ENCODE peak calls at places on chromosomes 12 and 14, in eight cellular contexts. K is iPS-NIHi11; N is A549; J is stimulated activated naive B cell treated with anti-CD40 and anti-IgM and Interleukin-4, amounts not matched to agents 10 μg/mL and 1 μg/mL and 100 μg/mL, for 72 hours; O is activated CD8-positive, alpha-beta memory T cell treated with anti-CD3 and anti-CD28 coated beads for 24 hours; W is mesendoderm; U is C1 segment of cervical spinal cord; X is RCC 7860. S is an unnamed sample.

GRCh38 chr14:104808456-104808855 is 7.6 kb downstream of the ZBTB42 start:
- DNase-seq in N (no peak), J (no peak), K (no peak), O (no peak), W (no peak), U (no peak), X (no peak), S (no peak)

GRCh38 chr14:34502826-34503225 is 36.7 kb downstream of the EAPP start:
- DNase-seq in W (no peak), K (no peak), J (no peak), O (no peak), N (no peak), X (no peak), U (no peak), S (no peak)

GRCh38 chr12:123882306-123882705 is 90.3 kb downstream of the CCDC92 start:
- DNase-seq in N (no peak), W (no peak), U (no peak), J (no peak), O (no peak), X (no peak), K (no peak), S (no peak)

GRCh38 chr14:100118377-100119011 is 41.0 kb downstream of the DEGS2 start:
- DNase-seq in U (no peak), N (no peak), K (no peak), X (no peak), J (no peak), O (no peak), W (no peak), S (no peak)

GRCh38 chr14:24349742-24350141 is 10.0 kb upstream of the RIPK3 start:
- DNase-seq in X (no peak), O (no peak), U (no peak), N (no peak), K (no peak), J (no peak), W (no peak), S (no peak)

GRCh38 chr14:104924421-104925213 is at the start of gene PLD4:
- DNase-seq in N (no peak), X (no peak), O (peak), K (no peak), W (no peak), U (no peak), J (peak), S (no peak)

GRCh38 chr14:52650774-52651173 is 44.6 kb downstream of the ERO1A start:
- DNase-seq in N (no peak), K (no peak), W (no peak), U (no peak), O (no peak), X (no peak), J (no peak), S (no peak)

GRCh38 chr12:41509655-41510054 is 321.5 kb downstream of the PDZRN4 start:
- DNase-seq in N (no peak), K (no peak), O (no peak), J (no peak), U (no peak), W (no peak), X (no peak), S (no peak)

GRCh38 chr12:45518516-45519235 is 210.8 kb upstream of the ARID2 start:
- DNase-seq in W (no peak), J (peak), U (no peak), X (no peak), N (no peak), O (peak), K (no peak), S (no peak)

GRCh38 chr12:76399040-76399439 is 50.8 kb upstream of the BBS10 start:
- DNase-seq in N (no peak), U (no peak), X (no peak), K (no peak), W (no peak), J (no peak), O (no peak), S (no peak)

GRCh38 chr12:42589465-42590323 is at the start of gene PRICKLE1:
- DNase-seq in J (peak), W (peak), O (peak), K (peak), N (peak), X (peak), U (no peak), S (peak)

GRCh38 chr12:51395283-51396230 is 4.4 kb upstream of the GALNT6 start:
- DNase-seq in X (no peak), O (peak), W (peak), J (peak), N (no peak), U (no peak), K (peak), S (peak)

GRCh38 chr12:55713721-55714120 is 2.1 kb upstream of the BLOC1S1 start:
- DNase-seq in W (no peak), K (no peak), N (peak), U (no peak), J (no peak), O (no peak), X (peak), S (no peak)

GRCh38 chr14:73795974-73796373 is 55.7 kb upstream of the PTGR2 start:
- DNase-seq in N (peak), K (no peak), W (peak), J (no peak), U (no peak), X (peak), O (no peak), S (no peak)

GRCh38 chr14:36661506-36662257 is at the start of gene PAX9:
- DNase-seq in K (peak), N (peak), X (no peak), J (no peak), O (no peak), U (no peak), W (peak), S (peak)

GRCh38 chr12:48822711-48823110 is 4.4 kb downstream of the CACNB3 start:
- DNase-seq in X (no peak), K (no peak), O (no peak), W (no peak), N (no peak), J (no peak), U (no peak), S (no peak)